ENCODE peak calls at places on chromosomes 5 and 9, in five cellular contexts. X, M, E, I and O are unnamed samples.
A peak's percentile ranks its signal among the peaks of the same experiment; 100 is the strongest.

GRCh38 chr9:126925876-126926275 is 11.3 kb downstream of the RALGPS1 start:
- DNase-seq in E (no peak), M (no peak), I (peak; percentile 45), X (no peak), O (no peak)

GRCh38 chr9:109335929-109336328 is 15.1 kb upstream of the EPB41L4B start:
- DNase-seq in E (no peak), X (no peak), M (no peak), I (no peak), O (no peak)

GRCh38 chr5:100644206-100644605 is 109.0 kb downstream of the FAM174A start:
- DNase-seq in E (no peak), I (peak; percentile 21), M (no peak), X (no peak), O (peak; percentile 42)

GRCh38 chr9:12882430-12882829 is 107.6 kb downstream of the LURAP1L start:
- DNase-seq in I (no peak), M (peak; percentile 77), X (no peak), E (no peak), O (no peak)

GRCh38 chr9:20618361-20618799 is 3.9 kb downstream of the MLLT3 start:
- DNase-seq in X (no peak), M (peak; percentile 29), I (peak; percentile 87), E (no peak), O (peak; percentile 92)

GRCh38 chr5:33271606-33272005 is 169.2 kb upstream of the TARS1 start:
- DNase-seq in X (no peak), E (no peak), M (no peak), I (no peak), O (no peak)

GRCh38 chr5:169728418-169728817 is 91.3 kb downstream of the DOCK2 start:
- DNase-seq in M (no peak), I (no peak), E (no peak), X (no peak), O (no peak)

GRCh38 chr9:132249123-132249522 is 87.3 kb downstream of the NTNG2 start:
- DNase-seq in I (peak; percentile 17), E (no peak), M (no peak), X (no peak), O (no peak)

GRCh38 chr5:1552469-1553255 is 28.9 kb upstream of the LPCAT1 start:
- DNase-seq in I (no peak), E (no peak), X (peak; percentile 22), M (peak; percentile 17), O (no peak)

GRCh38 chr5:123297866-123298265 is 125.3 kb downstream of the CEP120 start:
- DNase-seq in X (no peak), I (no peak), E (no peak), M (peak; percentile 3), O (peak; percentile 13)

GRCh38 chr9:130713286-130713975 is 19.9 kb downstream of the EXOSC2 start:
- DNase-seq in M (no peak), X (no peak), E (no peak), I (peak; percentile 27), O (no peak)

GRCh38 chr9:78775889-78776288 is 479.0 kb downstream of the PSAT1 start:
- DNase-seq in I (no peak), M (no peak), E (no peak), X (no peak), O (no peak)

GRCh38 chr9:71506821-71507220 is 261.5 kb downstream of the CEMIP2 start:
- DNase-seq in E (no peak), M (peak; percentile 2), I (peak; percentile 66), X (no peak), O (peak; percentile 97)

GRCh38 chr9:109253637-109254284 is 67.1 kb downstream of the EPB41L4B start:
- DNase-seq in X (no peak), E (no peak), M (peak; percentile 88), I (peak; percentile 93), O (peak; percentile 86)

GRCh38 chr5:36640949-36641348 is 34.5 kb downstream of the SLC1A3 start:
- DNase-seq in X (no peak), E (no peak), M (no peak), I (no peak), O (no peak)

GRCh38 chr5:126369083-126369482 is 54.1 kb upstream of the GRAMD2B start:
- DNase-seq in M (no peak), E (no peak), X (no peak), I (no peak), O (no peak)

GRCh38 chr5:91978221-91978882 is 595.2 kb upstream of the ARRDC3 start:
- DNase-seq in X (no peak), I (no peak), E (no peak), M (no peak), O (no peak)

GRCh38 chr5:85140471-85140870 is 755.8 kb upstream of the EDIL3 start:
- DNase-seq in M (no peak), X (no peak), E (no peak), I (no peak), O (peak; percentile 1)

GRCh38 chr5:58241383-58241782 is 218.5 kb downstream of the PLK2 start:
- DNase-seq in M (no peak), I (peak; percentile 36), E (no peak), X (no peak), O (peak; percentile 89)

GRCh38 chr5:69083412-69083811 is 10.4 kb upstream of the SLC30A5 start:
- DNase-seq in M (no peak), I (peak; percentile 60), X (no peak), E (peak; percentile 68), O (peak; percentile 50)

GRCh38 chr5:123517479-123517878 is 5.5 kb downstream of the CSNK1G3 start:
- DNase-seq in X (no peak), E (no peak), M (no peak), I (no peak), O (no peak)

GRCh38 chr9:94692601-94693000 is 33.9 kb upstream of the AOPEP start:
- DNase-seq in X (no peak), E (no peak), I (peak; percentile 69), M (no peak), O (no peak)

GRCh38 chr5:170528976-170529375 is 25.2 kb downstream of the KCNIP1 start:
- DNase-seq in I (no peak), E (no peak), M (no peak), X (no peak), O (no peak)

GRCh38 chr5:14215901-14216300 is 72.8 kb downstream of the TRIO start:
- DNase-seq in E (no peak), M (no peak), I (no peak), X (no peak), O (no peak)

GRCh38 chr9:75664597-75664996 is 225.9 kb upstream of the PCSK5 start:
- DNase-seq in E (no peak), I (no peak), X (no peak), M (no peak), O (peak; percentile 20)

GRCh38 chr9:129718647-129719046 is 34.2 kb downstream of the PTGES start:
- DNase-seq in E (no peak), I (no peak), X (no peak), M (no peak), O (no peak)

GRCh38 chr5:9284781-9285307 is 261.0 kb downstream of the SEMA5A start:
- DNase-seq in I (no peak), X (peak; percentile 43), E (no peak), M (no peak), O (no peak)

GRCh38 chr5:115543365-115543700 is 1.2 kb downstream of the FEM1C start:
- DNase-seq in M (no peak), E (no peak), I (no peak), X (no peak), O (peak; percentile 5)

GRCh38 chr9:129414377-129415021 is 206.4 kb downstream of the C9orf50 start:
- DNase-seq in I (no peak), E (peak; percentile 59), X (peak; percentile 59), M (peak; percentile 23), O (no peak)

GRCh38 chr9:98864257-98865180 is 57.0 kb downstream of the GALNT12 start:
- DNase-seq in I (no peak), X (peak; percentile 68), M (no peak), E (no peak), O (no peak)

GRCh38 chr5:174625591-174626365 is 98.6 kb upstream of the MSX2 start:
- DNase-seq in I (no peak), E (no peak), X (no peak), M (no peak), O (no peak)

GRCh38 chr5:71925608-71926091 is 181.6 kb upstream of the MAP1B start:
- DNase-seq in E (no peak), X (no peak), I (no peak), M (peak; percentile 24), O (no peak)

GRCh38 chr5:132293992-132294727 is at the start of gene SLC22A4:
- DNase-seq in M (peak; percentile 89), I (peak; percentile 87), E (peak; percentile 93), X (peak; percentile 96), O (peak; percentile 63)

GRCh38 chr9:132760057-132760456 is 89.8 kb downstream of the GTF3C4 start:
- DNase-seq in M (no peak), I (no peak), X (no peak), E (no peak), O (no peak)

GRCh38 chr9:34385561-34386230 is 9.0 kb upstream of the MYORG start:
- DNase-seq in X (no peak), E (no peak), I (no peak), M (no peak), O (no peak)

GRCh38 chr5:133635051-133635450 is 22.7 kb upstream of the FSTL4 start:
- DNase-seq in M (peak; percentile 47), I (peak; percentile 67), X (no peak), E (no peak), O (peak; percentile 86)

GRCh38 chr5:156529902-156530301 is 202.9 kb downstream of the SGCD start:
- DNase-seq in E (no peak), I (no peak), M (no peak), X (no peak), O (no peak)

GRCh38 chr5:76854644-76855043 is 4.8 kb downstream of the S100Z start:
- DNase-seq in X (no peak), M (no peak), I (no peak), E (no peak), O (no peak)
- H3K4me3 ChIP-seq in X (no peak overlapping the region), M (no peak overlapping the region), I (no peak overlapping the region), E (no peak overlapping the region), O (no peak overlapping the region)

DNA sequence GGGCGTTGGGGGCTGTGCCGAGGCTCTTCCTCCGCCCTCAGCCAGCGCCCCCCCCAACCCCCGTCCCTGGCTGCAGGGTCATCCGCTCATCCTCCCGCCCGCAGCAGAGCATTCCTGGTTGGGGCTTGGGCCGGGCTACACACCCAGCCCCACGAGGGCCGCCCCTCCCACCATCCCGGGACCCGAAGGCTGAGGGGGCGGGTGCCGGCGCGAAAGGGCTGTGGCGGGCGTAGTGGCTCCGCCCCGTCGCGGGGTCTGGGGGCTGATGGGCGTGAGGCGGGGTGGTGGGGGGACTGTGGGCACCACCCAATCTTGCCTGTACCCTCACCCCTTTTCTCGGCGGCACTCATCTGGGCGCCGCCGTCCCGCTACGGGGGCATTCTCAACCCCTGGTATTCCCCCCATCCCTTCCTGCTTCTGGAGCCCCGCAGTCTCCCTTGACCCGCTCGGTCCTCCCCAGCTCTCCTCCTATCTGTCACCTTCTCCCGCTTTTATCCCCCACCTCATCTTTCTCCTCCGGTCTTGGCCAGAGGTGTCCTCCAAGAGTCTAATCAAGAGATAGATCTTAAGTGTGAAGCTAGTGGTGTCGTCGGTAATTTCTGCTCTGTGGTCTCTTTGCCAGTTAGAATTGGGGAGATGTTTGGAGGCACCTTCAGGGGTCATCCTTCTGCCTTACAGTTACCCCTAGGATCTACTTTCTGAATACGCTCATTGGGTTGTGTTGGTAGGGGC is 1.6 kb downstream of the FER start:
- DNase-seq in E (no peak), X (no peak), I (no peak), M (peak; percentile 3), O (peak; percentile 22)
- TF ChIP-seq CTCF in E (no peak), X (no peak), I (peak; percentile 8), M (no peak), O (no peak)

GRCh38 chr9:136219276-136219675 is 14.3 kb upstream of the LHX3 start:
- DNase-seq in E (no peak), I (peak; percentile 80), M (peak; percentile 68), X (no peak), O (peak; percentile 80)
- H3K36me3 ChIP-seq in E (no peaks in the 10 kb centered on the region), I (peaks cover 15% of the 10 kb centered on the region), M (no peaks in the 10 kb centered on the region), X (no peaks in the 10 kb centered on the region), O (peaks cover 26% of the 10 kb centered on the region)

GRCh38 chr5:148465381-148466290 is 81.9 kb downstream of the FBXO38 start:
- DNase-seq in I (no peak), M (no peak), X (no peak), E (no peak), O (no peak)
- H3K4me3 ChIP-seq in I (no peak overlapping the region), M (no peak overlapping the region), X (no peak overlapping the region), E (no peak overlapping the region), O (no peak overlapping the region)